ENCODE peak calls at places on chromosomes 7 and 10, in ten cellular contexts. Y is AG04450; S is CD8-positive, alpha-beta memory T cell; R is small intestine; L is left ventricle myocardium inferior; F is endothelial cell of umbilical vein; E is lower lobe of right lung; O is WERI-Rb-1; D is pancreas; I is neuronal stem cell. H is an unnamed sample. For H3K9me3 and H3K27me3, the result is how much of the 10 kb centered on the place peaks cover.

GRCh38 chr10:63429280-63429679 is 36.5 kb downstream of the JMJD1C start:
- DNase-seq in L (no peak), E (no peak), D (no peak), I (no peak), O (no peak), R (no peak), S (no peak), F (peak), Y (peak), H (no peak)

GRCh38 chr7:35676211-35676610 is 18.7 kb downstream of the HERPUD2 start:
- DNase-seq in O (no peak), D (no peak), I (no peak), R (no peak), Y (no peak), E (no peak), L (no peak), S (no peak), F (no peak), H (no peak)

GRCh38 chr7:142516038-142516501 is 233.2 kb upstream of the PRSS1 start:
- DNase-seq in E (no peak), L (no peak), F (peak), S (peak), I (peak), D (peak), O (peak), Y (peak), R (peak), H (no peak)

GRCh38 chr7:118052330-118052729 is 131.6 kb upstream of the LSM8 start:
- DNase-seq in S (no peak), E (no peak), D (no peak), L (no peak), R (no peak), Y (no peak), I (no peak), F (no peak), O (no peak), H (no peak)

GRCh38 chr10:48572414-48572813 is 32.5 kb downstream of the ARHGAP22 start:
- DNase-seq in E (no peak), L (no peak), S (no peak), R (no peak), D (no peak), O (no peak), I (no peak), Y (peak), F (no peak), H (no peak)

GRCh38 chr10:75505840-75506506 is 74.5 kb downstream of the LRMDA start:
- DNase-seq in L (no peak), E (no peak), O (no peak), Y (no peak), D (no peak), R (no peak), I (no peak), S (no peak), F (no peak), H (no peak)

GRCh38 chr10:13340626-13341370 is 7.3 kb downstream of the SEPHS1 start:
- DNase-seq in R (peak), I (no peak), D (no peak), F (no peak), O (no peak), E (no peak), Y (no peak), S (peak), L (no peak), H (no peak)

GRCh38 chr7:46811529-46811928 is 770.4 kb downstream of the TNS3 start:
- DNase-seq in L (peak), S (no peak), F (no peak), R (no peak), I (no peak), Y (peak), E (no peak), D (no peak), O (peak), H (no peak)

GRCh38 chr10:129769381-129770116 is 194.5 kb downstream of the EBF3 start:
- DNase-seq in D (no peak), Y (no peak), S (peak), E (peak), F (no peak), L (no peak), I (no peak), R (no peak), O (no peak), H (peak)

GRCh38 chr10:22927163-22927562 is 690 bp upstream of the ARMC3 start:
- DNase-seq in F (peak), L (no peak), D (no peak), R (no peak), O (no peak), Y (no peak), S (no peak), E (no peak), I (peak), H (no peak)

GRCh38 chr10:70324341-70324861 is 40.6 kb upstream of the NPFFR1 start:
- DNase-seq in E (no peak), I (peak), L (no peak), R (no peak), Y (no peak), S (no peak), F (no peak), D (no peak), O (no peak), H (no peak)

GRCh38 chr10:132746386-132746785 is 39.6 kb downstream of the NKX6-2 start:
- DNase-seq in D (no peak), Y (no peak), R (no peak), I (no peak), S (no peak), E (no peak), F (no peak), L (no peak), O (no peak), H (no peak)

GRCh38 chr7:85023066-85023687 is 163.7 kb downstream of the SEMA3D start:
- DNase-seq in Y (peak), O (peak), D (no peak), E (no peak), R (peak), S (no peak), I (peak), F (peak), L (no peak), H (no peak)

GRCh38 chr7:132377043-132377442 is 199.2 kb downstream of the PLXNA4 start:
- DNase-seq in I (no peak), R (peak), E (no peak), D (no peak), L (no peak), S (no peak), F (peak), O (no peak), Y (no peak), H (no peak)

GRCh38 chr7:44791278-44792219 is 4.9 kb upstream of the PPIA start:
- DNase-seq in D (no peak), O (no peak), S (no peak), E (no peak), L (no peak), F (no peak), R (no peak), Y (peak), I (no peak), H (no peak)

GRCh38 chr10:16828114-16828568 is 10.9 kb upstream of the RSU1 start:
- DNase-seq in D (peak), F (peak), S (peak), R (peak), L (no peak), O (peak), Y (peak), I (peak), E (no peak), H (peak)

GRCh38 chr7:150371131-150371995 is 2.7 kb downstream of the REPIN1 start:
- DNase-seq in D (no peak), L (no peak), E (no peak), R (no peak), F (no peak), Y (no peak), O (no peak), S (no peak), I (no peak), H (no peak)

GRCh38 chr7:155398944-155399343 is 59.0 kb upstream of the EN2 start:
- DNase-seq in D (no peak), F (no peak), R (no peak), S (no peak), L (no peak), E (no peak), O (peak), I (no peak), Y (no peak), H (no peak)

GRCh38 chr10:127863231-127863825 is 29.4 kb downstream of the CLRN3 start:
- DNase-seq in Y (no peak), S (no peak), I (no peak), O (peak), E (no peak), L (no peak), D (no peak), R (no peak), F (no peak), H (no peak)

GRCh38 chr7:116552616-116553015 is 27.8 kb downstream of the CAV1 start:
- DNase-seq in D (no peak), S (no peak), Y (no peak), E (no peak), I (no peak), F (peak), O (no peak), R (no peak), L (no peak), H (no peak)

GRCh38 chr10:79487296-79488194 is 24.8 kb upstream of the EIF5AL1 start:
- DNase-seq in I (peak), S (no peak), L (peak), O (peak), F (peak), E (peak), R (peak), Y (no peak), D (peak), H (peak)

DNA sequence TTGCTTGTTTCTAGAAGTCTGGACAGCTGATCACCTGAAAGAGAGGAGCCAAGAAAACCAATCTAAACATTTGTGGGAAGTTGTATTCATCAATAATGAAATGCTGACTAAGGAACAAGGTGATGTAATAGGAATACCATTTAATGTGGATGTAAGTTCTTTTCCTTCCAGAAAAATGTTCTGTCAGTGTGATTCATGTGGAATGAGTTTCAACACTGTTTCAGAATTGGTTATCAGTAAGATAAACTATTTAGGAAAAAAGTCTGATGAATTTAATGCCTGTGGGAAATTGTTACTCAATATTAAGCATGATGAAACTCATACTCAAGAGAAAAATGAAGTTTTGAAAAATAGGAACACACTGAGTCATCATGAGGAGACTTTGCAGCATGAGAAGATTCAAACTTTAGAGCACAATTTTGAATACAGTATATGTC is 39.8 kb upstream of the ZNF37A start:
- DNase-seq in I (no peak), L (no peak), Y (peak), F (no peak), D (no peak), E (no peak), R (no peak), O (no peak), S (no peak), H (no peak)
- H3K9me3 ChIP-seq in I (under half), L (half or more), Y (under half), F (under half), D (under half), E (half or more), R (under half), O (under half), S (half or more), H (under half)

DNA sequence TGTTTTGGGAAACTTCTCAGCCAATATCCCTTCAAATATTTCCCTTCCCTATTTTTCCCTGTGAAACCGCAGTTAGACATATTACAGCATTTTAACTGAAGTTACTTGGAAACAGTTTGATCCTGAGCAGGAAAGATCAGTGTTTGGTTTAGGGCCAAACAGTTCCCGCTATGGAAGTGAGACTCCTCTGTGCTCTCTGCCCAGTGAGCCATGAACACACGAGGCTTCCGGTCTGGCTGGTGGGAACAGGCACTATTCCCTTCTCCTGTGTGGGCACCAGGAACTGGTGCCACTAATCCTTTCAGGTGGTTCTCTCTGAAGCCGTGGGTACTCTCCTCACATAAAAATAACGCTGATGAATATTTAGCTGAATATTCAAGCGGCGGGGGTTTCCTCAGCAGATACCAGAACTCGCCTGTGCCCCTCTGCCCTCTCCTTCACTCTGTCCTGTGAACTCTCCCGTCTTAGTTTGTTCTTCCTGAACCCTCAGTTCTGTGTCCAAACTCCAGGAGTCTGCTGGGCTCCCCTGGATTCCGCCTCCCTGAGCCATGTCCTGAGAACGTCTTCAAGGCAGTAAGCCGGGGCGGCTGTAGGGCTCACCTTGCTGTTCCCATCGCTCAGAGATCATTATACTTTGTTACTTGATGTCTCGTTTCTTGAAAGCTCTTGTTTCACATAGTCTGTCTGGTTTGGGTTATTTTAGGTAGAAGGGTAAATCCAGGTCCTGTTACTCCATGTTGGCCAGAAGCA is 25.7 kb downstream of the FOXL3 start:
- DNase-seq in R (no peak), I (no peak), O (no peak), E (peak), L (no peak), D (no peak), F (no peak), Y (no peak), S (peak), H (no peak)
- H3K27me3 ChIP-seq in R (under half), I (under half), O (under half), E (under half), L (half or more), D (under half), F (under half), Y (under half), S (under half), H (under half)

GRCh38 chr10:5157501-5157900 is 27.4 kb downstream of the AKR1C8 start:
- DNase-seq in R (no peak), Y (no peak), D (no peak), I (no peak), O (no peak), F (no peak), S (no peak), E (no peak), L (no peak), H (no peak)
- H3K9me3 ChIP-seq in R (under half), Y (under half), D (under half), I (under half), O (under half), F (under half), S (under half), E (under half), L (under half), H (under half)

GRCh38 chr10:99531696-99532050 is 1.1 kb upstream of the NKX2-3 start:
- DNase-seq in E (no peak), F (no peak), S (no peak), L (no peak), D (no peak), Y (no peak), O (no peak), I (no peak), R (no peak), H (no peak)
- H3K27me3 ChIP-seq in E (half or more), F (half or more), S (half or more), L (half or more), D (under half), Y (half or more), O (under half), I (half or more), R (under half), H (half or more)

H was measured in right atrium auricular region.